ENCODE peak calls at places on chromosomes 6 and 20, in ten cellular contexts. L is stimulated activated CD8-positive, alpha-beta memory T cell treated with anti-CD3 and anti-CD28 coated beads, Interleukin-4, amount 100 ng/mL, for 4 hours; V is HTR-8/SVneo; F is cardiac muscle cell; Y is right cardiac atrium; K is stimulated activated CD4-positive, alpha-beta T cell treated with anti-CD3 and anti-CD28 coated beads, Interleukin-12 subunit alpha, Interleukin-12 subunit beta, amount 100 ng/mL, for 24 hours; X is adrenal gland; O is dorsolateral prefrontal cortex; B is ovary; Q is EH. U is an unnamed sample.
A peak's percentile ranks its signal among the peaks of the same experiment; 100 is the strongest.

GRCh38 chr20:46363874-46364669 is 42.3 kb downstream of the ELMO2 start:
- DNase-seq in F (peak; percentile 91), Y (peak; percentile 96), B (peak; percentile 92), V (peak; percentile 99), L (peak; percentile 67), Q (peak; percentile 94), O (peak; percentile 86), K (peak; percentile 77), X (peak; percentile 96), U (peak; percentile 92)

GRCh38 chr6:137846772-137847313 is 20.2 kb upstream of the TNFAIP3 start:
- DNase-seq in Y (peak; percentile 83), Q (no peak), K (no peak), B (no peak), O (peak; percentile 29), L (no peak), V (no peak), X (peak; percentile 77), F (no peak), U (no peak)

GRCh38 chr6:161215193-161215592 is 58.7 kb downstream of the AGPAT4 start:
- DNase-seq in L (no peak), F (no peak), K (no peak), O (no peak), B (no peak), V (no peak), X (no peak), Q (peak; percentile 68), Y (no peak), U (no peak)

GRCh38 chr20:18314786-18315406 is 26.6 kb downstream of the ZNF133 start:
- DNase-seq in Y (no peak), X (no peak), F (no peak), K (no peak), L (no peak), O (no peak), Q (peak; percentile 87), V (peak; percentile 13), B (no peak), U (no peak)

GRCh38 chr6:157019733-157020132 is 242.6 kb downstream of the ARID1B start:
- DNase-seq in F (no peak), V (no peak), B (no peak), Q (peak; percentile 43), L (no peak), O (no peak), K (no peak), X (no peak), Y (no peak), U (no peak)

GRCh38 chr20:22586645-22587310 is 2.4 kb upstream of the FOXA2 start:
- DNase-seq in V (no peak), F (peak; percentile 61), Q (no peak), L (no peak), X (no peak), Y (peak; percentile 70), O (no peak), K (no peak), B (no peak), U (peak; percentile 94)

GRCh38 chr20:11542645-11543044 is 375.0 kb upstream of the BTBD3 start:
- DNase-seq in B (no peak), L (no peak), X (no peak), K (no peak), V (no peak), O (no peak), Y (no peak), Q (no peak), F (no peak), U (no peak)

GRCh38 chr6:68559716-68560115 is 75.4 kb upstream of the ADGRB3 start:
- DNase-seq in K (no peak), O (no peak), V (no peak), B (no peak), Q (no peak), X (no peak), F (no peak), L (no peak), Y (no peak), U (no peak)